ENCODE peak calls at places on chromosomes 7 and 10, in eight cellular contexts. H is PC-3; B is fibroblast of lung; I is naive thymus-derived CD4-positive, alpha-beta T cell; L is A549; O is neuronal stem cell; P is aorta; Z is astrocyte. V is an unnamed sample. For H3K4me1, the result is how much of the 10 kb centered on the place peaks cover.

GRCh38 chr7:151716339-151716722 is 160.6 kb downstream of the PRKAG2 start:
- DNase-seq in H (no peak), B (no peak), I (no peak), L (no peak), O (no peak), P (no peak), Z (no peak), V (no peak)

GRCh38 chr10:123597676-123598075 is 68.5 kb upstream of the GPR26 start:
- DNase-seq in H (no peak), B (no peak), I (no peak), L (no peak), O (no peak), P (no peak), Z (no peak), V (no peak)

GRCh38 chr10:93515071-93515962 is 18.9 kb downstream of the CEP55 start:
- DNase-seq in H (no peak), B (peak), I (no peak), L (no peak), O (no peak), P (no peak), Z (peak), V (no peak)

GRCh38 chr7:132242192-132242812 is 334.0 kb downstream of the PLXNA4 start:
- DNase-seq in H (no peak), B (no peak), I (no peak), L (no peak), O (no peak), P (no peak), Z (no peak), V (no peak)

GRCh38 chr7:39184387-39184786 is 206.7 kb downstream of the POU6F2 start:
- DNase-seq in H (peak), B (no peak), I (no peak), L (no peak), O (no peak), P (no peak), Z (no peak), V (no peak)

GRCh38 chr7:144137501-144137900 is 14.5 kb downstream of the OR2A14 start:
- DNase-seq in H (no peak), B (no peak), I (no peak), L (no peak), O (no peak), P (no peak), Z (no peak), V (no peak)

GRCh38 chr10:125550362-125550761 is 132.6 kb downstream of the TEX36 start:
- DNase-seq in H (peak), B (no peak), I (no peak), L (no peak), O (no peak), P (no peak), Z (no peak), V (no peak)

GRCh38 chr10:29734980-29735627 is 100.3 kb upstream of the SVIL start:
- DNase-seq in H (peak), B (peak), I (peak), L (peak), O (peak), P (peak), Z (peak), V (peak)

GRCh38 chr10:119778776-119779445 is 53.1 kb downstream of the INPP5F start:
- DNase-seq in H (peak), B (no peak), I (no peak), L (no peak), O (no peak), P (no peak), Z (no peak), V (no peak)

GRCh38 chr7:131285558-131285957 is 42.1 kb upstream of the MKLN1 start:
- DNase-seq in H (no peak), B (peak), I (no peak), L (no peak), O (no peak), P (no peak), Z (peak), V (no peak)

GRCh38 chr7:155349601-155350331 is 52.1 kb downstream of the INSIG1 start:
- DNase-seq in H (no peak), B (no peak), I (no peak), L (no peak), O (no peak), P (peak), Z (no peak), V (no peak)

GRCh38 chr10:78865518-78865835 is 203.3 kb upstream of the ZMIZ1 start:
- DNase-seq in H (no peak), B (peak), I (no peak), L (no peak), O (no peak), P (no peak), Z (peak), V (no peak)

GRCh38 chr7:144063710-144064109 is 5.9 kb upstream of the OR2A25 start:
- DNase-seq in H (no peak), B (no peak), I (no peak), L (no peak), O (no peak), P (no peak), Z (no peak), V (no peak)

GRCh38 chr10:70596110-70596798 is 6.3 kb downstream of the PRF1 start:
- DNase-seq in H (no peak), B (no peak), I (no peak), L (no peak), O (no peak), P (peak), Z (no peak), V (no peak)

GRCh38 chr10:72557362-72557761 is 68.5 kb downstream of the MICU1 start:
- DNase-seq in H (no peak), B (peak), I (no peak), L (no peak), O (no peak), P (no peak), Z (peak), V (no peak)

GRCh38 chr7:32347244-32347828 is 142.8 kb downstream of the LSM5 start:
- DNase-seq in H (peak), B (peak), I (no peak), L (peak), O (peak), P (no peak), Z (no peak), V (no peak)

GRCh38 chr7:79453558-79454324 is at the start of gene MAGI2:
- DNase-seq in H (no peak), B (peak), I (no peak), L (peak), O (peak), P (peak), Z (peak), V (no peak)

GRCh38 chr7:35374858-35375257 is 121.0 kb upstream of the TBX20 start:
- DNase-seq in H (no peak), B (no peak), I (no peak), L (no peak), O (no peak), P (no peak), Z (no peak), V (no peak)

GRCh38 chr10:58477902-58478301 is 34.8 kb upstream of the BICC1 start:
- DNase-seq in H (no peak), B (no peak), I (no peak), L (no peak), O (no peak), P (no peak), Z (no peak), V (no peak)

GRCh38 chr10:60707841-60708240 is 70.4 kb upstream of the CDK1 start:
- DNase-seq in H (no peak), B (no peak), I (no peak), L (no peak), O (no peak), P (no peak), Z (no peak), V (no peak)

GRCh38 chr7:158864507-158864820 is 8.1 kb downstream of the DYNC2I1 start:
- DNase-seq in H (no peak), B (no peak), I (no peak), L (no peak), O (no peak), P (no peak), Z (no peak), V (no peak)
- H3K4me3 ChIP-seq in H (peak), B (peak), I (peak), L (peak), O (no peak), P (peak), Z (peak), V (peak)

GRCh38 chr10:61898435-61898778 is 3.1 kb upstream of the ARID5B start:
- DNase-seq in H (peak), B (no peak), I (no peak), L (no peak), O (no peak), P (no peak), Z (no peak), V (no peak)

GRCh38 chr10:61899997-61900828 is 1.3 kb upstream of the ARID5B start:
- DNase-seq in H (peak), B (peak), I (peak), L (peak), O (no peak), P (no peak), Z (peak), V (peak)

GRCh38 chr10:61899045-61899444 is 2.5 kb upstream of the ARID5B start:
- DNase-seq in H (peak), B (peak), I (no peak), L (no peak), O (no peak), P (no peak), Z (peak), V (peak)

GRCh38 chr10:61900829-61901783 is at the start of gene ARID5B:
- DNase-seq in H (peak), B (peak), I (peak), L (peak), O (peak), P (no peak), Z (peak), V (peak)

GRCh38 chr10:61899663-61899996 is 1.9 kb upstream of the ARID5B start:
- DNase-seq in H (no peak), B (no peak), I (no peak), L (no peak), O (no peak), P (no peak), Z (no peak), V (peak)
- H3K27ac ChIP-seq in H (peak), B (peak), I (peak), L (peak), O (no peak), P (no peak), Z (peak), V (peak)

GRCh38 chr10:101224060-101224909 is 5.0 kb downstream of the LBX1 start:
- DNase-seq in H (no peak), B (no peak), I (no peak), L (no peak), O (no peak), P (no peak), Z (no peak), V (no peak)

GRCh38 chr10:101223274-101224059 is 5.8 kb downstream of the LBX1 start:
- DNase-seq in H (no peak), B (no peak), I (no peak), L (no peak), O (no peak), P (no peak), Z (no peak), V (no peak)

GRCh38 chr10:101225846-101226361 is 3.4 kb downstream of the LBX1 start:
- DNase-seq in H (no peak), B (no peak), I (no peak), L (no peak), O (no peak), P (no peak), Z (no peak), V (no peak)

GRCh38 chr10:101226506-101226887 is 2.8 kb downstream of the LBX1 start:
- DNase-seq in H (no peak), B (no peak), I (no peak), L (no peak), O (no peak), P (peak), Z (no peak), V (no peak)

DNA sequence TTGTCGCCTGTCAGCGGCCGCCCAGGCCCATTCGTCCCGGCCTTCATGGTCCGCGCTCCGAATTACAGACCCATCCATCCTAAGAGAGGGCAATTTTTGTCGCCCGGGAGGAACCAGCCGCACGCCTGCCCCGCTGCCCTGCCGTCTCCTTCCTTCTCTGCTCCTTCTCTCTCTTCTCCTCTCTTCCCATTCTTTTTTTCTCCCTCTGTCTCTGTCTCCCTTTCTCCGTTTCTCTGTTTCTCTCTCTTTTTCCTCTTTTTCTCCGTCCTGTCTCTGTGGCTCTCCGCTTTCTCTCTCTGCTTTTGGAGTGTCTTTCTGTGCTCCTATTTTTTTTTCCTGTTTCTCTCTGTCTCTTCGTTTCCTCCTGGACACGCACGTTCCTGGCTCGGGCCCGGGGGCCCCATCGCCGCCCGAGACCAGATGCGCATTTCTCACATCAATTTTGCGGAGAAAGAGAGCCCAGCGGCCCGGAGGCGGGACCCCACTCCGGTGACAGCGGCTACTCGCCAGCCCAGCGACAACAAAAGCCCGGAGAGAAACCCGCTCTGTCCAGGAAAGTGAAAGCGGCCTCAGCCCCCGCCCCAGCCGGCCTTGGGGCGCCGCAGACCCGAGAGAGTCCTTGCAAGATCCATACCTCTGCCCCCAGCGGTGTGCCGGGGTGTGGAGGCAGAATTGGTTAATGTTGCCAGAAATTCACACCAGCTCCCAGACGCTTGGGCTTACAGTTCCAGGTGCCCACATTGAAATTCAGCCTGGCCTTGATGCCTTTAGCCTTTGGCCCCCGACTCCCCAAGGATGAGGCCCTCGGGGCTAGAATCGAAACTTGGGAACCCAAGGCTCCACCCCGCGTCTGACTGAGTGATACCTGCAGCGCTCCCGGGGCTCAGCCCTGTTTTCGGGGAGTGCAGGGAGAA is 4.1 kb downstream of the LBX1 start:
- DNase-seq in H (no peak), B (no peak), I (no peak), L (no peak), O (no peak), P (no peak), Z (no peak), V (no peak)
- H3K4me1 ChIP-seq in H (under half), B (under half), I (under half), L (under half), O (under half), P (under half), Z (under half), V (half or more)

DNA sequence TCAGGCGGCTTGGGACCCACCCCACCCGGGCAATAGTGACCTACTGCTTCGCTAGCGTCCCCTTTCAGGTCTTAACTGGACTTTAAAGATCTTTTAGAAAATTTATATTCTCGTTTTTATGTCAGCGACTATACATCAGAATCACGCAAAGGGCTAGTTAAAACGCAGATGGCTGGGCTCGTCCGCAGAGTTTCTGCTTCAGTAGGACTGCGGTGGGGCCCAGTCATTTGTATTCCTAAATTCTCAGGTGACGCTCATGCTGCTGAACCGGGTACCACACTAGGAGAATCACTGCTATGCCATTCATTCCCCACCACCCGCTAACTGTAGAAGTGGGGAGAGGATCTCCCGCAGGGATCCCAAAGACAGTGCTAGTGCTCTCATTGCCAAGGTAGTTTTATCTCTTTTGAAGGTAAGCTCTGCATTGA is 12.0 kb upstream of the SP8 start:
- DNase-seq in H (no peak), B (no peak), I (no peak), L (no peak), O (no peak), P (no peak), Z (no peak), V (no peak)
- H3K4me3 ChIP-seq in H (peak), B (no peak), I (no peak), L (peak), O (no peak), P (no peak), Z (peak), V (no peak)

V was measured in CD4-positive, alpha-beta memory T cell.